ENCODE peak calls at places on chromosomes 16 and 17, in six cellular contexts. One of them, this sample, is unnamed.

GRCh38 chr16:50763211-50763610 is 21.3 kb downstream of the CYLD start:
- DNase-seq in stomach: no peak
- DNase-seq in vagina: no peak
- DNase-seq in right lobe of liver: no peak
- DNase-seq in body of pancreas: no peak
- DNase-seq in RWPE2: no peak
- DNase-seq in this sample: no peak

GRCh38 chr17:67845374-67845773 is 20.1 kb downstream of the BPTF start:
- DNase-seq in stomach: no peak
- DNase-seq in vagina: no peak
- DNase-seq in right lobe of liver: no peak
- DNase-seq in body of pancreas: no peak
- DNase-seq in RWPE2: no peak
- DNase-seq in this sample: no peak

GRCh38 chr17:81478119-81478518 is 34.5 kb downstream of the ACTG1 start:
- DNase-seq in stomach: no peak
- DNase-seq in vagina: no peak
- DNase-seq in right lobe of liver: no peak
- DNase-seq in body of pancreas: no peak
- DNase-seq in RWPE2: no peak
- DNase-seq in this sample: no peak

GRCh38 chr17:59844884-59845594 is 47.7 kb downstream of the TUBD1 start:
- DNase-seq in stomach: no peak
- DNase-seq in vagina: no peak
- DNase-seq in right lobe of liver: no peak
- DNase-seq in body of pancreas: no peak
- DNase-seq in RWPE2: no peak
- DNase-seq in this sample: no peak

GRCh38 chr17:34199449-34199848 is 55.6 kb upstream of the CCL2 start:
- DNase-seq in stomach: no peak
- DNase-seq in vagina: no peak
- DNase-seq in right lobe of liver: no peak
- DNase-seq in body of pancreas: no peak
- DNase-seq in RWPE2: no peak
- DNase-seq in this sample: no peak

GRCh38 chr17:19338031-19338990 is 24.2 kb downstream of the B9D1 start:
- DNase-seq in stomach: peak; percentile 74
- DNase-seq in vagina: peak; percentile 46
- DNase-seq in right lobe of liver: peak; percentile 97
- DNase-seq in body of pancreas: peak; percentile 85
- DNase-seq in RWPE2: no peak
- DNase-seq in this sample: no peak

GRCh38 chr16:20851601-20852000 is 45.3 kb downstream of the REXO5 start:
- DNase-seq in stomach: peak; percentile 82
- DNase-seq in vagina: no peak
- DNase-seq in right lobe of liver: peak; percentile 81
- DNase-seq in body of pancreas: peak; percentile 53
- DNase-seq in RWPE2: peak; percentile 72
- DNase-seq in this sample: peak; percentile 95

GRCh38 chr16:67226295-67226803 is 581 bp upstream of the TMEM208 start:
- DNase-seq in stomach: no peak
- DNase-seq in vagina: no peak
- DNase-seq in right lobe of liver: no peak
- DNase-seq in body of pancreas: no peak
- DNase-seq in RWPE2: no peak
- DNase-seq in this sample: no peak

GRCh38 chr17:2171725-2172446 is 117.0 kb downstream of the HIC1 start:
- DNase-seq in stomach: peak; percentile 74
- DNase-seq in vagina: no peak
- DNase-seq in right lobe of liver: peak; percentile 72
- DNase-seq in body of pancreas: peak; percentile 79
- DNase-seq in RWPE2: no peak
- DNase-seq in this sample: peak; percentile 84

GRCh38 chr16:342455-343213 is 9.9 kb downstream of the AXIN1 start:
- DNase-seq in stomach: no peak
- DNase-seq in vagina: no peak
- DNase-seq in right lobe of liver: no peak
- DNase-seq in body of pancreas: no peak
- DNase-seq in RWPE2: no peak
- DNase-seq in this sample: no peak
- H3K27ac ChIP-seq in stomach: no peak overlapping the region
- H3K27ac ChIP-seq in vagina: no peak overlapping the region
- H3K27ac ChIP-seq in right lobe of liver: no peak overlapping the region
- H3K27ac ChIP-seq in body of pancreas: no peak overlapping the region
- H3K27ac ChIP-seq in RWPE2: no peak overlapping the region
- H3K27ac ChIP-seq in this sample: no peak overlapping the region

GRCh38 chr17:3641014-3641413 is 4.5 kb downstream of the CTNS start:
- DNase-seq in stomach: no peak
- DNase-seq in vagina: no peak
- DNase-seq in right lobe of liver: no peak
- DNase-seq in body of pancreas: no peak
- DNase-seq in RWPE2: no peak
- DNase-seq in this sample: no peak
- H3K4me3 ChIP-seq in stomach: no peak overlapping the region
- H3K4me3 ChIP-seq in vagina: no peak overlapping the region
- H3K4me3 ChIP-seq in right lobe of liver: no peak overlapping the region
- H3K4me3 ChIP-seq in body of pancreas: no peak overlapping the region
- H3K4me3 ChIP-seq in RWPE2: no peak overlapping the region
- H3K4me3 ChIP-seq in this sample: no peak overlapping the region

DNA sequence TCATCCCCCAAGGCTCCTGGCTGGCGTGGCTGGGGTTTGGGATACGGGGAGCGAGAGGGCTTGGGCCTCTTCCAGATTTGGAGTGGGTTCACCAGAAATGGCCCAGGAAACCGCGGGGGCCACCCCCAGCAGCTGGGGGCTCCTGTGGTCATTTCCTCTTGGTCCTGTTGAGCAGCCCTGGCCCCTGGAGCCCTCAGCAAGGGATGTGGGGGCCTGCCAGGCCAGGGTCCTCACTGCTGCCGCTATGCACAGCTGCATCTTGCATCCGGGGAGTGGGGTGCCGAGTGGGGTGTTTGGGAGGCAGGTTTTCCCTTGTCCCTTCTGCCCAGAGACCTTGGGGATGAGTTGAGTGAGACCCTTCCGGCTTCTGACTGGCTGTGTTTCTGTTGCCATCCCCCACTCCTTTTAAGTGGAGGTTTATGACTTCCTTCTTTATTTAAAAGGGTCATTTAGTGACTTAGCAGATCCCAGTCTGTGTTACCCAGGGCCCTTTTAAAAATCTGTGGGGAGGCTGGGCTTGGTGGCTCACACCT is 319.8 kb downstream of the SEC14L1 start:
- DNase-seq in stomach: no peak
- DNase-seq in vagina: no peak
- DNase-seq in right lobe of liver: no peak
- DNase-seq in body of pancreas: no peak
- DNase-seq in RWPE2: no peak
- DNase-seq in this sample: no peak
- H3K27ac ChIP-seq in stomach: peak overlapping the region; percentile 93
- H3K27ac ChIP-seq in vagina: peak overlapping the region; percentile 73
- H3K27ac ChIP-seq in right lobe of liver: peak overlapping the region; percentile 87
- H3K27ac ChIP-seq in body of pancreas: no peak overlapping the region
- H3K27ac ChIP-seq in RWPE2: no peak overlapping the region
- H3K27ac ChIP-seq in this sample: no peak overlapping the region

GRCh38 chr17:66337866-66338472 is 35.6 kb downstream of the PRKCA start:
- DNase-seq in stomach: no peak
- DNase-seq in vagina: no peak
- DNase-seq in right lobe of liver: no peak
- DNase-seq in body of pancreas: no peak
- DNase-seq in RWPE2: no peak
- DNase-seq in this sample: no peak

GRCh38 chr17:66337268-66337667 is 34.9 kb downstream of the PRKCA start:
- DNase-seq in stomach: no peak
- DNase-seq in vagina: no peak
- DNase-seq in right lobe of liver: no peak
- DNase-seq in body of pancreas: no peak
- DNase-seq in RWPE2: no peak
- DNase-seq in this sample: no peak

GRCh38 chr17:66340720-66341119 is 38.3 kb downstream of the PRKCA start:
- DNase-seq in stomach: no peak
- DNase-seq in vagina: no peak
- DNase-seq in right lobe of liver: no peak
- DNase-seq in body of pancreas: no peak
- DNase-seq in RWPE2: no peak
- DNase-seq in this sample: no peak

GRCh38 chr17:66339563-66339962 is 37.1 kb downstream of the PRKCA start:
- DNase-seq in stomach: no peak
- DNase-seq in vagina: no peak
- DNase-seq in right lobe of liver: no peak
- DNase-seq in body of pancreas: no peak
- DNase-seq in RWPE2: no peak
- DNase-seq in this sample: no peak

GRCh38 chr17:66338937-66339336 is 36.5 kb downstream of the PRKCA start:
- DNase-seq in stomach: no peak
- DNase-seq in vagina: no peak
- DNase-seq in right lobe of liver: no peak
- DNase-seq in body of pancreas: no peak
- DNase-seq in RWPE2: no peak
- DNase-seq in this sample: no peak
- H3K4me3 ChIP-seq in stomach: no peak overlapping the region
- H3K4me3 ChIP-seq in vagina: no peak overlapping the region
- H3K4me3 ChIP-seq in right lobe of liver: no peak overlapping the region
- H3K4me3 ChIP-seq in body of pancreas: no peak overlapping the region
- H3K4me3 ChIP-seq in RWPE2: no peak overlapping the region
- H3K4me3 ChIP-seq in this sample: no peak overlapping the region

GRCh38 chr17:40532520-40533253 is 31.3 kb upstream of the TNS4 start:
- DNase-seq in stomach: no peak
- DNase-seq in vagina: no peak
- DNase-seq in right lobe of liver: peak; percentile 25
- DNase-seq in body of pancreas: no peak
- DNase-seq in RWPE2: peak; percentile 3
- DNase-seq in this sample: peak; percentile 62

GRCh38 chr17:40530531-40530987 is 29.1 kb upstream of the TNS4 start:
- DNase-seq in stomach: no peak
- DNase-seq in vagina: no peak
- DNase-seq in right lobe of liver: peak; percentile 36
- DNase-seq in body of pancreas: no peak
- DNase-seq in RWPE2: peak; percentile 11
- DNase-seq in this sample: peak; percentile 72

GRCh38 chr17:40529991-40530390 is 28.6 kb upstream of the TNS4 start:
- DNase-seq in stomach: no peak
- DNase-seq in vagina: no peak
- DNase-seq in right lobe of liver: no peak
- DNase-seq in body of pancreas: no peak
- DNase-seq in RWPE2: peak; percentile 10
- DNase-seq in this sample: peak; percentile 41

GRCh38 chr17:40528692-40529417 is 27.4 kb upstream of the TNS4 start:
- DNase-seq in stomach: no peak
- DNase-seq in vagina: no peak
- DNase-seq in right lobe of liver: no peak
- DNase-seq in body of pancreas: no peak
- DNase-seq in RWPE2: peak; percentile 15
- DNase-seq in this sample: peak; percentile 24

GRCh38 chr17:40530988-40531971 is 29.9 kb upstream of the TNS4 start:
- DNase-seq in stomach: no peak
- DNase-seq in vagina: no peak
- DNase-seq in right lobe of liver: no peak
- DNase-seq in body of pancreas: no peak
- DNase-seq in RWPE2: peak; percentile 38
- DNase-seq in this sample: peak; percentile 54
- H3K27ac ChIP-seq in stomach: no peak overlapping the region
- H3K27ac ChIP-seq in vagina: peak overlapping the region; percentile 8
- H3K27ac ChIP-seq in right lobe of liver: no peak overlapping the region
- H3K27ac ChIP-seq in body of pancreas: no peak overlapping the region
- H3K27ac ChIP-seq in RWPE2: peak overlapping the region; percentile 100
- H3K27ac ChIP-seq in this sample: peak overlapping the region; percentile 73

GRCh38 chr17:45222994-45223540 is 1.4 kb downstream of the FMNL1 start:
- DNase-seq in stomach: no peak
- DNase-seq in vagina: no peak
- DNase-seq in right lobe of liver: no peak
- DNase-seq in body of pancreas: no peak
- DNase-seq in RWPE2: no peak
- DNase-seq in this sample: no peak
- H3K4me3 ChIP-seq in stomach: peak overlapping the region; percentile 79
- H3K4me3 ChIP-seq in vagina: peak overlapping the region; percentile 53
- H3K4me3 ChIP-seq in right lobe of liver: no peak overlapping the region
- H3K4me3 ChIP-seq in body of pancreas: no peak overlapping the region
- H3K4me3 ChIP-seq in RWPE2: no peak overlapping the region
- H3K4me3 ChIP-seq in this sample: peak overlapping the region; percentile 74

GRCh38 chr17:49050611-49051010 is 53.4 kb downstream of the IGF2BP1 start:
- DNase-seq in stomach: no peak
- DNase-seq in vagina: no peak
- DNase-seq in right lobe of liver: no peak
- DNase-seq in body of pancreas: no peak
- DNase-seq in RWPE2: no peak
- DNase-seq in this sample: no peak

GRCh38 chr17:49051269-49051668 is 54.1 kb downstream of the IGF2BP1 start:
- DNase-seq in stomach: no peak
- DNase-seq in vagina: no peak
- DNase-seq in right lobe of liver: no peak
- DNase-seq in body of pancreas: no peak
- DNase-seq in RWPE2: no peak
- DNase-seq in this sample: no peak

GRCh38 chr17:49049265-49049664 is 52.1 kb downstream of the IGF2BP1 start:
- DNase-seq in stomach: no peak
- DNase-seq in vagina: no peak
- DNase-seq in right lobe of liver: no peak
- DNase-seq in body of pancreas: no peak
- DNase-seq in RWPE2: no peak
- DNase-seq in this sample: no peak

GRCh38 chr17:49045376-49045775 is 48.2 kb downstream of the IGF2BP1 start:
- DNase-seq in stomach: no peak
- DNase-seq in vagina: no peak
- DNase-seq in right lobe of liver: no peak
- DNase-seq in body of pancreas: no peak
- DNase-seq in RWPE2: no peak
- DNase-seq in this sample: no peak

GRCh38 chr17:49046912-49047311 is 49.7 kb downstream of the IGF2BP1 start:
- DNase-seq in stomach: no peak
- DNase-seq in vagina: no peak
- DNase-seq in right lobe of liver: no peak
- DNase-seq in body of pancreas: no peak
- DNase-seq in RWPE2: no peak
- DNase-seq in this sample: no peak
- H3K27ac ChIP-seq in stomach: no peak overlapping the region
- H3K27ac ChIP-seq in vagina: no peak overlapping the region
- H3K27ac ChIP-seq in right lobe of liver: no peak overlapping the region
- H3K27ac ChIP-seq in body of pancreas: no peak overlapping the region
- H3K27ac ChIP-seq in RWPE2: no peak overlapping the region
- H3K27ac ChIP-seq in this sample: no peak overlapping the region

This sample was measured in coronary artery.